ENCODE peak calls at places on chromosome 2, in nine cellular contexts. Q, F, K, J, Z, X, U, W and H are unnamed samples.

GRCh38 chr2:213934560-213934959 is 476.3 kb upstream of the VWC2L start:
- DNase-seq in U (peak), K (peak), F (no peak), X (no peak), W (no peak), Q (no peak), J (no peak), Z (no peak), H (no peak)

GRCh38 chr2:137829251-137829650 is 135.0 kb upstream of the HNMT start:
- DNase-seq in F (no peak), Z (no peak), X (no peak), J (no peak), K (no peak), U (no peak), W (no peak), Q (no peak), H (no peak)

GRCh38 chr2:218474527-218474926 is 55.6 kb downstream of the VIL1 start:
- DNase-seq in J (no peak), Z (no peak), W (no peak), U (no peak), F (no peak), Q (no peak), K (no peak), X (no peak), H (no peak)

GRCh38 chr2:68937346-68938055 is 15.2 kb downstream of the GKN2 start:
- DNase-seq in Q (no peak), Z (no peak), W (no peak), U (no peak), K (no peak), J (no peak), X (no peak), F (no peak), H (no peak)

GRCh38 chr2:74050153-74050552 is 65.4 kb downstream of the TET3 start:
- DNase-seq in F (no peak), Z (no peak), X (no peak), J (no peak), K (no peak), W (no peak), U (no peak), Q (no peak), H (no peak)

GRCh38 chr2:231785413-231785812 is 832 bp upstream of the COPS7B start:
- DNase-seq in K (no peak), W (no peak), U (no peak), Z (no peak), X (no peak), Q (no peak), J (no peak), F (no peak), H (no peak)

GRCh38 chr2:218230882-218231281 is 13.9 kb downstream of the ARPC2 start:
- DNase-seq in X (no peak), J (no peak), U (no peak), Z (no peak), W (no peak), Q (no peak), F (no peak), K (peak), H (no peak)

GRCh38 chr2:239765911-239766310 is 259.2 kb downstream of the NDUFA10 start:
- DNase-seq in F (no peak), Z (no peak), U (no peak), Q (peak), X (no peak), J (no peak), K (no peak), W (peak), H (no peak)

GRCh38 chr2:84393829-84394228 is 65.3 kb downstream of the SUCLG1 start:
- DNase-seq in F (no peak), U (no peak), W (no peak), Z (no peak), J (no peak), Q (no peak), X (no peak), K (no peak), H (no peak)

GRCh38 chr2:600542-601386 is 76.4 kb downstream of the TMEM18 start:
- DNase-seq in Z (no peak), W (no peak), U (no peak), K (no peak), F (peak), J (no peak), X (no peak), Q (peak), H (no peak)

GRCh38 chr2:178521304-178522150 is 41.3 kb downstream of the PLEKHA3 start:
- DNase-seq in X (no peak), W (no peak), Z (no peak), U (no peak), Q (no peak), K (no peak), F (no peak), J (no peak), H (no peak)

GRCh38 chr2:69917854-69918253 is 2.9 kb downstream of the MXD1 start:
- DNase-seq in F (no peak), J (no peak), X (peak), Q (no peak), Z (no peak), U (no peak), K (no peak), W (no peak), H (peak)

GRCh38 chr2:181578829-181579228 is 78.1 kb downstream of the CERKL start:
- DNase-seq in X (no peak), W (no peak), Z (no peak), F (no peak), J (no peak), Q (no peak), K (no peak), U (no peak), H (no peak)

GRCh38 chr2:216873573-216873972 is 13.7 kb upstream of the TNP1 start:
- DNase-seq in X (no peak), J (no peak), U (no peak), Q (no peak), W (no peak), K (no peak), Z (no peak), F (no peak), H (no peak)

GRCh38 chr2:127024769-127025356 is 82.1 kb downstream of the BIN1 start:
- DNase-seq in K (no peak), F (peak), Q (no peak), Z (no peak), X (no peak), J (no peak), U (no peak), W (no peak), H (no peak)

GRCh38 chr2:6580982-6581381 is 284.7 kb downstream of the CMPK2 start:
- DNase-seq in X (no peak), F (no peak), J (no peak), K (no peak), U (no peak), W (no peak), Z (no peak), Q (no peak), H (no peak)

GRCh38 chr2:206804326-206804725 is 38.9 kb downstream of the FASTKD2 start:
- DNase-seq in W (no peak), K (no peak), U (no peak), J (no peak), F (no peak), X (no peak), Z (no peak), Q (no peak), H (no peak)

GRCh38 chr2:234488913-234489451 is 7.9 kb downstream of the ARL4C start:
- DNase-seq in Q (no peak), U (peak), W (no peak), J (no peak), Z (no peak), F (no peak), X (no peak), K (no peak), H (no peak)

GRCh38 chr2:240511351-240512108 is 46.3 kb downstream of the ANKMY1 start:
- DNase-seq in U (no peak), X (no peak), J (no peak), K (no peak), Z (no peak), F (peak), W (no peak), Q (peak), H (no peak)

GRCh38 chr2:240567137-240567871 is 980 bp upstream of the RNPEPL1 start:
- DNase-seq in X (no peak), J (peak), K (no peak), Z (peak), U (peak), Q (peak), W (peak), F (peak), H (no peak)

GRCh38 chr2:181741756-181742155 is 61.4 kb upstream of the NEUROD1 start:
- DNase-seq in K (no peak), Z (no peak), Q (no peak), W (no peak), F (no peak), J (no peak), U (no peak), X (no peak), H (no peak)

GRCh38 chr2:12771154-12771553 is 54.4 kb downstream of the TRIB2 start:
- DNase-seq in W (no peak), K (no peak), X (no peak), U (no peak), F (no peak), Q (no peak), J (no peak), Z (no peak), H (no peak)

GRCh38 chr2:14975401-14975800 is 342.9 kb downstream of the LRATD1 start:
- DNase-seq in X (no peak), K (no peak), J (no peak), F (no peak), U (no peak), Q (no peak), Z (no peak), W (no peak), H (no peak)

GRCh38 chr2:218400930-218401833 is 1.5 kb downstream of the CTDSP1 start:
- DNase-seq in Z (no peak), F (peak), K (peak), X (no peak), W (no peak), Q (no peak), J (no peak), U (no peak), H (no peak)

GRCh38 chr2:74333175-74333574 is 10.0 kb downstream of the SLC4A5 start:
- DNase-seq in Q (no peak), K (peak), U (no peak), J (no peak), Z (no peak), W (no peak), X (no peak), F (no peak), H (peak)

GRCh38 chr2:235692671-235693171 is 198.9 kb downstream of the AGAP1 start:
- DNase-seq in F (peak), W (no peak), X (no peak), J (no peak), K (no peak), Z (no peak), Q (no peak), U (no peak), H (no peak)

GRCh38 chr2:45435316-45435715 is 175.8 kb downstream of the SRBD1 start:
- DNase-seq in F (no peak), K (no peak), W (no peak), J (no peak), U (no peak), Z (no peak), Q (no peak), X (no peak), H (no peak)

GRCh38 chr2:117833911-117834310 is 19.4 kb downstream of the DDX18 start:
- DNase-seq in F (no peak), X (no peak), W (no peak), Z (no peak), Q (no peak), U (no peak), J (no peak), K (no peak), H (no peak)